ENCODE peak calls at places on chromosomes 13 and 19, in four cellular contexts. Y is stomach, F is endothelial cell of umbilical vein, B is IMR-90. S is an unnamed sample.

GRCh38 chr13:98453254-98453843 is 123.6 kb downstream of the STK24 start:
- DNase-seq in F (no peak), B (no peak), Y (no peak), S (no peak)

GRCh38 chr19:3653865-3654513 is 27.4 kb upstream of the CACTIN start:
- DNase-seq in Y (no peak), B (no peak), F (no peak), S (no peak)

GRCh38 chr19:34676697-34677385 is at the start of gene SCGB2B2:
- DNase-seq in F (no peak), Y (no peak), B (no peak), S (no peak)

GRCh38 chr19:38711726-38712153 is 32.5 kb downstream of the CAPN12 start:
- DNase-seq in F (no peak), Y (no peak), B (peak), S (peak)

GRCh38 chr19:8194528-8195275 is 14.5 kb upstream of the CERS4 start:
- DNase-seq in Y (peak), F (no peak), B (no peak), S (no peak)

GRCh38 chr13:34420975-34421719 is 520.9 kb upstream of the NBEA start:
- DNase-seq in Y (no peak), F (no peak), B (no peak), S (no peak)

GRCh38 chr13:40780822-40781401 is 8.5 kb upstream of the SLC25A15 start:
- DNase-seq in F (no peak), Y (no peak), B (peak), S (no peak)

GRCh38 chr13:22427783-22428182 is 753.0 kb upstream of the SGCG start:
- DNase-seq in F (no peak), Y (no peak), B (no peak), S (no peak)

GRCh38 chr19:907183-907853 is 5.7 kb downstream of the R3HDM4 start:
- DNase-seq in F (no peak), Y (no peak), B (no peak), S (no peak)

GRCh38 chr19:906480-906879 is 6.5 kb downstream of the R3HDM4 start:
- DNase-seq in F (no peak), Y (no peak), B (no peak), S (no peak)

GRCh38 chr19:913080-913748 is at the start of gene R3HDM4:
- DNase-seq in Y (peak), B (peak), F (peak), S (peak)

GRCh38 chr19:912181-913079 is 589 bp downstream of the R3HDM4 start:
- DNase-seq in F (no peak), Y (no peak), B (no peak), S (no peak)

DNA sequence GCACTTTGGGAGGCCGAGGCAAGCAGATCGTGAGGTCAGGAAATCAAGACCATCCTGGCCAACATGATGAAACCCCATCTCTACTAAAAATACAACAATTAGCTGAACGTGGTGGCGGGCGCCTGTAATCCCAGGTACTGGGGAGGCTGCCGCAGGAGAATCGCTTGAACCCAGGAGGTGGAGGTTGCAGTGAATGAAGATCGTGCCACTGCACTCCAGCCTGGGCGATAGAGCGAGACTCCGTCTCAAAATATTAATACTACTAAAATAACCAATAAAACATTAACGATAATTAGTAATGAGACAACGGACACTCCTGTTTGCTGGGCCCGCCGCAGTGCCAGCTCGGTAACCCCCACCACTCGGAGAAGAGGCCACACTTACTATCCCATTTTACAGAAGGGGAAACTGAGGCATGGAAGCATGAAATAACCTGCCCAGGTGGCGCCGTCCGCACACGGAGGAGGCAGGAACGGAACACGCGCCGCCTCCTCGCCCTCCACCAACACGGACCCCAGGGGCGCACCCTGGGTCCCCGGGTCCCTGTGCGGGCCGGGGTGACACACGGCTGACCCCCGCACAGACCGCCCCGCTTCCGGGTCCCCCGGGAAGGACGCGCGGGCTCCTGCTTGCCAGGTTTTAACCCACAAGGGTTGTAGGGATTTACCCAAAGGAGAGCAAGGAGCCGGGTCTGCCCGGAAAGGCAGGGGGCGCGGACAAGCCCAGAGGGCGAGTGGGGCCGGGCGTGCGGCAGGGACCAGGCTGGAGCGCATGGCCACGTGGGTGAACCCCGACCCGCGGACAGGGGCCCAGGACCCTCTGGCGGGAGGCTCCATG is 1.6 kb downstream of the R3HDM4 start:
- DNase-seq in Y (no peak), F (no peak), B (no peak), S (no peak)
- H3K27ac ChIP-seq in Y (no peak), F (no peak), B (no peak), S (no peak)

GRCh38 chr19:47601180-47601904 is 7.6 kb upstream of the BICRA start:
- DNase-seq in F (no peak), B (no peak), Y (peak), S (no peak)
- TF ChIP-seq POLR2A in F (no peak), B (no peak), Y (no peak), S (no peak)

GRCh38 chr13:59111711-59112110 is 1052.0 kb downstream of the DIAPH3 start:
- DNase-seq in F (peak), Y (no peak), B (peak), S (no peak)

GRCh38 chr13:59112375-59112774 is 1051.4 kb downstream of the DIAPH3 start:
- DNase-seq in F (peak), B (peak), Y (no peak), S (peak)
- H3K27ac ChIP-seq in F (no peak), B (peak), Y (no peak), S (no peak)

GRCh38 chr13:100125946-100126345 is 37.1 kb downstream of the PCCA start:
- DNase-seq in Y (no peak), B (no peak), F (peak), S (no peak)
- TF ChIP-seq POLR2A in Y (no peak), B (no peak), F (no peak), S (no peak)

S was measured in gastrocnemius medialis.